ENCODE peak calls at places on chromosomes 5 and 9, in seven cellular contexts. I, J, F, L, S, H and Y are unnamed samples.

GRCh38 chr9:23532282-23532681 is 293.8 kb downstream of the ELAVL2 start:
- DNase-seq in I (no peak), J (no peak), F (no peak), L (no peak), S (no peak), H (no peak), Y (no peak)

GRCh38 chr9:128094166-128094949 is 26.3 kb downstream of the SLC25A25 start:
- DNase-seq in I (peak; percentile 89), J (peak; percentile 87), F (no peak), L (no peak), S (peak; percentile 46), H (peak; percentile 88), Y (no peak)

GRCh38 chr5:43685271-43685950 is 82.4 kb downstream of the NNT start:
- DNase-seq in I (no peak), J (no peak), F (no peak), L (no peak), S (no peak), H (no peak), Y (no peak)

GRCh38 chr9:89463986-89464901 is 33.7 kb downstream of the SEMA4D start:
- DNase-seq in I (no peak), J (no peak), F (peak; percentile 85), L (no peak), S (no peak), H (no peak), Y (no peak)

GRCh38 chr5:55073211-55073610 is 29.2 kb upstream of the GZMA start:
- DNase-seq in I (no peak), J (no peak), F (no peak), L (no peak), S (no peak), H (no peak), Y (no peak)

GRCh38 chr5:58056546-58056945 is 403.3 kb downstream of the PLK2 start:
- DNase-seq in I (no peak), J (no peak), F (no peak), L (no peak), S (no peak), H (no peak), Y (no peak)

GRCh38 chr5:135127604-135128240 is 93.7 kb upstream of the PITX1 start:
- DNase-seq in I (no peak), J (no peak), F (no peak), L (peak; percentile 83), S (peak; percentile 39), H (no peak), Y (no peak)

GRCh38 chr9:138043061-138043410 is 165.5 kb downstream of the CACNA1B start:
- DNase-seq in I (no peak), J (no peak), F (no peak), L (no peak), S (no peak), H (no peak), Y (peak; percentile 27)

GRCh38 chr5:171867786-171868185 is 82.2 kb downstream of the SMIM23 start:
- DNase-seq in I (no peak), J (no peak), F (no peak), L (no peak), S (no peak), H (no peak), Y (no peak)

GRCh38 chr5:133990396-133990795 is 14.4 kb downstream of the VDAC1 start:
- DNase-seq in I (no peak), J (no peak), F (no peak), L (no peak), S (no peak), H (no peak), Y (no peak)

GRCh38 chr5:58259685-58260152 is 200.2 kb downstream of the PLK2 start:
- DNase-seq in I (peak; percentile 10), J (no peak), F (no peak), L (peak; percentile 3), S (peak; percentile 76), H (no peak), Y (peak; percentile 41)

GRCh38 chr5:83526289-83526688 is 54.7 kb downstream of the VCAN start:
- DNase-seq in I (no peak), J (no peak), F (no peak), L (no peak), S (no peak), H (no peak), Y (no peak)

GRCh38 chr9:94864183-94864582 is 137.7 kb downstream of the AOPEP start:
- DNase-seq in I (no peak), J (no peak), F (no peak), L (no peak), S (no peak), H (no peak), Y (no peak)

GRCh38 chr9:68894502-68894901 is 119.4 kb downstream of the PRKACG start:
- DNase-seq in I (no peak), J (no peak), F (no peak), L (no peak), S (no peak), H (no peak), Y (no peak)

GRCh38 chr5:119321569-119322311 is 34.1 kb upstream of the TNFAIP8 start:
- DNase-seq in I (no peak), J (peak; percentile 70), F (no peak), L (no peak), S (no peak), H (no peak), Y (no peak)
- TF ChIP-seq SIN3A in I (no peak), J (no peak), F (no peak), L (no peak), S (no peak), H (no peak), Y (no peak)

GRCh38 chr9:112754578-112754977 is 4.0 kb downstream of the SNX30 start:
- DNase-seq in I (peak; percentile 49), J (no peak), F (no peak), L (no peak), S (no peak), H (no peak), Y (peak; percentile 23)
- TF ChIP-seq SIN3A in I (no peak), J (no peak), F (no peak), L (no peak), S (no peak), H (no peak), Y (no peak)

DNA sequence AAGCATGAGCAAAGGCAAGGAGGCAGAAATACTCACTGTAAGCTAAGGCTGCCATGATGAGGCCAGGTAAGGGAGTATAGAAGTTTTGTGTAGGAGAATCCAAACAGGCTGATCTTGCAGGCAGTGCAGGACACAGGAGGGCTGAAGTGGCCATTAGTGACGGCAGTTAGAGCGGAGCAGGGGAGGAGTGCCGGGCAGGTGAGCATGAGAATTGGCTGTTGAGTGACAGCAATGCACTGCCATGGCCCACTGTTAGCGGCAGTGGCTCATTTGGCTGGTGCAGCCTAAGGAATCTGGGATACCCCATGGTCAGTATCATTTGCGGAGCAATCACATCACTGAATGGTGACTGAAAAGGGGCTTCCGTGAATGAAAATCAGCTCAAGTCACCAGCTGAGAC is 22.8 kb downstream of the RGS3 start:
- DNase-seq in I (no peak), J (no peak), F (no peak), L (no peak), S (no peak), H (no peak), Y (no peak)
- TF ChIP-seq SIN3A in I (no peak), J (no peak), F (no peak), L (no peak), S (no peak), H (no peak), Y (no peak)

GRCh38 chr5:130795037-130795436 is 370.0 kb downstream of the HINT1 start:
- DNase-seq in I (no peak), J (no peak), F (no peak), L (no peak), S (no peak), H (no peak), Y (no peak)
- TF ChIP-seq SIN3A in I (no peak), J (no peak), F (no peak), L (no peak), S (no peak), H (no peak), Y (no peak)

GRCh38 chr5:91305640-91306039 is 77.5 kb downstream of the ARRDC3 start:
- DNase-seq in I (no peak), J (no peak), F (no peak), L (no peak), S (no peak), H (no peak), Y (no peak)

GRCh38 chr5:91302335-91302734 is 80.8 kb downstream of the ARRDC3 start:
- DNase-seq in I (no peak), J (no peak), F (no peak), L (no peak), S (no peak), H (peak; percentile 15), Y (no peak)

GRCh38 chr5:91297994-91298393 is 85.1 kb downstream of the ARRDC3 start:
- DNase-seq in I (no peak), J (no peak), F (no peak), L (no peak), S (no peak), H (no peak), Y (no peak)

GRCh38 chr5:91302958-91303357 is 80.2 kb downstream of the ARRDC3 start:
- DNase-seq in I (no peak), J (no peak), F (no peak), L (no peak), S (no peak), H (no peak), Y (no peak)

DNA sequence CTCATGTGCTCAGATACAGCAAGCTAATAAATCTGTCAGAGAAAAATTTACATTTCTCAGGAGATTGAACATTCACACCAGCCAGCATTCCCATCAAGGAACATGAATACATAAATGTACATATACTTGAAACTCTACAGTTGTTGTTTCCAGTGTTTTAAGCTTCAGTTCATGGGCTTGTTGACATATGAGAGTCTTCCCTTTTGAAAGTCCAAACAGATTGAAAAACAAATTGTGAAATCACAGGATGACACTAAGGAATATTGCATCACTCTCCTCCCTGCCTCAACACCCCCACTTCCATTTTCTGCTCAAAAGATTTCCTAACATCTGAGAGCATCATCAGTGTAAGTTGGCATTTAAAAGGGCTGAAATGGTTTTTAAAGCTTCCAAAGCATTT is 81.7 kb downstream of the ARRDC3 start:
- DNase-seq in I (no peak), J (no peak), F (no peak), L (no peak), S (no peak), H (no peak), Y (no peak)
- TF ChIP-seq SIN3A in I (no peak), J (no peak), F (no peak), L (no peak), S (no peak), H (no peak), Y (no peak)